ENCODE peak calls at places on chromosomes 1 and 21, in four cellular contexts. One of them, this sample, is unnamed.

GRCh38 chr1:13775446-13775845 is 75.5 kb downstream of the PRDM2 start:
- DNase-seq in IMR-90: peak
- DNase-seq in K562: no peak
- DNase-seq in A549: no peak
- DNase-seq in this sample: no peak

GRCh38 chr21:32044205-32044874 is 171.5 kb downstream of the HUNK start:
- DNase-seq in A549: no peak
- DNase-seq in K562: no peak
- DNase-seq in IMR-90: no peak
- DNase-seq in this sample: no peak

GRCh38 chr1:119838255-119838654 is 27.0 kb upstream of the REG4 start:
- DNase-seq in K562: no peak
- DNase-seq in A549: no peak
- DNase-seq in IMR-90: peak
- DNase-seq in this sample: no peak

GRCh38 chr1:245604979-245605378 is 450.2 kb downstream of the KIF26B start:
- DNase-seq in IMR-90: peak
- DNase-seq in A549: no peak
- DNase-seq in K562: no peak
- DNase-seq in this sample: no peak

GRCh38 chr1:79859212-79859948 is 852.9 kb upstream of the ADGRL4 start:
- DNase-seq in K562: no peak
- DNase-seq in IMR-90: peak
- DNase-seq in A549: peak
- DNase-seq in this sample: no peak

GRCh38 chr1:55064861-55065263 is 25.5 kb downstream of the PCSK9 start:
- DNase-seq in K562: no peak
- DNase-seq in IMR-90: peak
- DNase-seq in A549: no peak
- DNase-seq in this sample: no peak

GRCh38 chr1:159924025-159924790 is 1.1 kb downstream of the TAGLN2 start:
- DNase-seq in IMR-90: peak
- DNase-seq in K562: peak
- DNase-seq in A549: peak
- DNase-seq in this sample: peak

GRCh38 chr1:40130892-40131291 is 30.3 kb upstream of the RLF start:
- DNase-seq in IMR-90: no peak
- DNase-seq in A549: no peak
- DNase-seq in K562: no peak
- DNase-seq in this sample: no peak

GRCh38 chr21:35614412-35614901 is 445.9 kb downstream of the SETD4 start:
- DNase-seq in K562: no peak
- DNase-seq in A549: no peak
- DNase-seq in IMR-90: peak
- DNase-seq in this sample: no peak

GRCh38 chr21:35265170-35265877 is 216.2 kb upstream of the RUNX1 start:
- DNase-seq in IMR-90: peak
- DNase-seq in A549: peak
- DNase-seq in K562: no peak
- DNase-seq in this sample: no peak

GRCh38 chr1:77322061-77322900 is 40.5 kb downstream of the AK5 start:
- DNase-seq in A549: peak
- DNase-seq in K562: peak
- DNase-seq in IMR-90: peak
- DNase-seq in this sample: no peak

GRCh38 chr1:194076646-194077045 is 890.2 kb upstream of the B3GALT2 start:
- DNase-seq in A549: no peak
- DNase-seq in IMR-90: peak
- DNase-seq in K562: no peak
- DNase-seq in this sample: no peak

GRCh38 chr21:35528109-35529042 is 479.3 kb upstream of the RUNX1 start:
- DNase-seq in IMR-90: peak
- DNase-seq in A549: no peak
- DNase-seq in K562: no peak
- DNase-seq in this sample: no peak

GRCh38 chr1:153608742-153609584 is 4.0 kb downstream of the S100A16 start:
- DNase-seq in A549: peak
- DNase-seq in IMR-90: peak
- DNase-seq in K562: peak
- DNase-seq in this sample: no peak

GRCh38 chr1:230424440-230425251 is 1.5 kb downstream of the PGBD5 start:
- DNase-seq in K562: no peak
- DNase-seq in IMR-90: no peak
- DNase-seq in A549: no peak
- DNase-seq in this sample: peak

GRCh38 chr1:2208309-2209239 is 14.0 kb upstream of the FAAP20 start:
- DNase-seq in A549: peak
- DNase-seq in IMR-90: peak
- DNase-seq in K562: no peak
- DNase-seq in this sample: no peak

GRCh38 chr21:45309069-45309521 is 21.4 kb upstream of the POFUT2 start:
- DNase-seq in IMR-90: peak
- DNase-seq in A549: peak
- DNase-seq in K562: peak
- DNase-seq in this sample: peak

GRCh38 chr1:22704440-22705067 is 6.1 kb upstream of the EPHB2 start:
- DNase-seq in A549: peak
- DNase-seq in IMR-90: peak
- DNase-seq in K562: peak
- DNase-seq in this sample: peak

GRCh38 chr1:224922404-224923164 is 6.9 kb upstream of the DNAH14 start:
- DNase-seq in A549: peak
- DNase-seq in IMR-90: peak
- DNase-seq in K562: peak
- DNase-seq in this sample: peak

GRCh38 chr1:170340259-170340658 is 191.7 kb upstream of the GORAB start:
- DNase-seq in A549: no peak
- DNase-seq in K562: no peak
- DNase-seq in IMR-90: peak
- DNase-seq in this sample: no peak

GRCh38 chr1:162878000-162878596 is 17.1 kb upstream of the CCDC190 start:
- DNase-seq in IMR-90: peak
- DNase-seq in A549: no peak
- DNase-seq in K562: peak
- DNase-seq in this sample: peak

GRCh38 chr1:169426174-169426716 is 1.0 kb downstream of the CCDC181 start:
- DNase-seq in A549: no peak
- DNase-seq in IMR-90: no peak
- DNase-seq in K562: no peak
- DNase-seq in this sample: no peak

DNA sequence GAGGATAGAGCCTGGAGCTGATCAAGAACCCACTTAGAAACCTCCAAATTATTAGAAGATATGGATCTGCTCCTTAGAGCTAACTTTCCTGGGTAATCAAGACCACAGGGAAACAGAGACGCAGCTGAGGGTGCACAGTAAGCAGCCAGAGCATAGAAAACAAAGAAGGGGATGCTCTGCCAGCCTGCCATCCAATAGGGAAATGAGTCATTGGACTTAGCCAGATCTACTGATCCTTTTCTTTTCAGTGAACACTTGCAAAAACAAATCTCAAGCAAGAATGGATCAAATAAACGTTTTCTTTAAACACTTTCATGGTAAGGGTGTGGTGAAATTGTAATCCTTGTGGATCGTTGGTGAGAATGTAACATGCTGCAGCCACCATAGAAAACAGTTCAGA is 474.1 kb downstream of the LTN1 start:
- DNase-seq in IMR-90: peak
- DNase-seq in K562: no peak
- DNase-seq in A549: no peak
- DNase-seq in this sample: no peak
- TF ChIP-seq RCOR1 in IMR-90: no peak
- TF ChIP-seq RCOR1 in K562: no peak
- TF ChIP-seq RCOR1 in A549: no peak
- TF ChIP-seq RCOR1 in this sample: no peak

GRCh38 chr21:22063140-22063539 is 1064.9 kb downstream of the NCAM2 start:
- DNase-seq in K562: no peak
- DNase-seq in A549: no peak
- DNase-seq in IMR-90: no peak
- DNase-seq in this sample: no peak

GRCh38 chr21:22056904-22057303 is 1058.7 kb downstream of the NCAM2 start:
- DNase-seq in A549: no peak
- DNase-seq in K562: no peak
- DNase-seq in IMR-90: no peak
- DNase-seq in this sample: no peak

DNA sequence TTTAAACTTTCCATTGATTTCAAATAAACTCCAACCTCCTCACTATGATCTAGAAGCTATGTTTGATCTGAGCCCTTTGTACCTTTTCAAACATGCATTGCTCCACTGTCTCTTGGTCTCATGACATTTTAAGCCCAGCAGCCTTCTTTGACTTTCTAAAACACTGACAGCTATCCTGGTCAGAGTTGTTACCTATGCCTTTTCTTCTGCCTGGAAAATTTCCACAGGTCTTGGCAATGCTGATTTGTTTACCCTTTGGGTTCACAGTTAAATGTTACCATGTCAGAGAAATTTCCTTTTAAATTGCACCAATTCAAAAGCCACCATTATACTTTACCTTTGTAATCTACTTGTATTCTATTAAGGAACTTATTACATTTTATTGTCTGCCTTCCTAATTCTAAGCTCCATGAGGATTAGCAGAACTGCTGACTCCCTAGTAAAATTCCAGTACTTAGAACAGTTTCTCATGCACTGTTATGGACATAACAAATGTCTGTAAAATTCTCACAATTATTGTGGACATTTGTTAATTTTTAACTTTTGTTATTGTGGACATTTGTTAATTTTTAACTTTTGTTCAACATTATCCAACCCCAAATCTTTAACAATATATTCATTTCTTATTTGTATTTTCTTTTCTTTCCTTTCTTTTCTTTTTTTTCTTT is 1064.4 kb downstream of the NCAM2 start:
- DNase-seq in IMR-90: no peak
- DNase-seq in K562: no peak
- DNase-seq in A549: no peak
- DNase-seq in this sample: no peak
- H3K4me3 ChIP-seq in IMR-90: no peak
- H3K4me3 ChIP-seq in K562: no peak
- H3K4me3 ChIP-seq in A549: no peak
- H3K4me3 ChIP-seq in this sample: no peak

DNA sequence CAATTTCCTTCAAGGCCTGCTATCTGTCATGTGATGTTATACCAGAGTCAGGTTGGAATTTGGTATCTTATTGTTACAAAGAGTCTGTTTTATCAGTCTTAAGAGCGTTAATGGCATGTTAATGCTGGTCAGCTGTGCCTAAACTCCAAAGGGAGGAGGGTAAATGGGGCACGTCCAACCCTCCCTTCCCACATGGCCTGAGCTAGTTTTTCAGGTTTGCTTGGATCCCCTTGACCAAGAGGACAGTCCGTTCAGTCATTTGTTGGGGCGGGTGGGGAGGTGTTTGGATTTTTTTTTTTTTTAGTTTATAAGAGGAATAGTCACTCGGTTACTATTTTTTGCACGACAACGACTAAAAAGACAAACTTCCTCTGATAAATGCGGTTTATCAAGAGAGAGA is 63.8 kb upstream of the LYST start:
- DNase-seq in IMR-90: no peak
- DNase-seq in K562: no peak
- DNase-seq in A549: no peak
- DNase-seq in this sample: no peak
- TF ChIP-seq RCOR1 in IMR-90: no peak
- TF ChIP-seq RCOR1 in K562: no peak
- TF ChIP-seq RCOR1 in A549: no peak
- TF ChIP-seq RCOR1 in this sample: no peak

DNA sequence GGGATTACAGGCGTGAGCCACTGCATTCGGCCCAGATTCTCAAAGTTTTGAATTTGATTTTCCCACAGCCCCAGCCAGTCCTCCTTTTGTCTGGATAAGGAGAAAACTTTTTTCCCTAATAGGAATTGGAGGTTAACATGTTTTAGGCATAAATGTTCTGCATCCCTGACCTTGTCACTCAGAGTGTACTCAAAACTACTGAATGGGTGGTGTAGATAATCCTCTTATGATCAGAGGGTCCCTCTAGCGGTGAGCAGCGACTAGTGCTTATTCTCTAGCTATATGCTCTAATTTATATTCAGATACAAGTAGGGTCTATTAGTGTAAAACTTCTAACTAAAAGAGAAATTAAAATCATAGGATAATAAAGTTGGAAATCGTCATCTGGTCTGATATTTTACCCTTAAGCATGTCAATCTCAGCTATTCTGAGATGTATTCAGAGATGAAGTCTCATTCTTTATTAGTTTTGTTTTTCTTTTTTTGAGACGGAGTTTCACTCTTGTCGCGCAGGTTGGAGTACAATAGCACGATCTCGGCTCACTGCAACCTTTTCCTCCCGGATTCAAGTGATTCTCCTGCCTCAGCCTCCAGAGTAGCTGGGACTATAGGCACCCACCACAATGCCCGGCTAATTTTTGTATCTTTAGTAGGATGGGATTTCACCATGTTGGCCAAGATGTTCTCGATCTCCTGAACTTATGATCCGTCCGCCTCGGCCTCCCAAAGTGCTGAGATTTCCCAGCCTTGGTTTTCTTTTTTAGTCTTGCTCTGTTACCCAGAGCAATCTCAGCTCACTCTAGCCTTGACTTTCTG is 2.7 kb upstream of the PSMD4 start:
- DNase-seq in K562: peak
- DNase-seq in IMR-90: peak
- DNase-seq in A549: peak
- DNase-seq in this sample: peak
- H3K4me3 ChIP-seq in K562: no peak
- H3K4me3 ChIP-seq in IMR-90: no peak
- H3K4me3 ChIP-seq in A549: no peak
- H3K4me3 ChIP-seq in this sample: no peak

GRCh38 chr1:212684511-212685090 is 15.0 kb downstream of the BATF3 start:
- DNase-seq in A549: no peak
- DNase-seq in K562: no peak
- DNase-seq in IMR-90: no peak
- DNase-seq in this sample: no peak
- TF ChIP-seq RCOR1 in A549: no peak
- TF ChIP-seq RCOR1 in K562: no peak
- TF ChIP-seq RCOR1 in IMR-90: no peak
- TF ChIP-seq RCOR1 in this sample: no peak

DNA sequence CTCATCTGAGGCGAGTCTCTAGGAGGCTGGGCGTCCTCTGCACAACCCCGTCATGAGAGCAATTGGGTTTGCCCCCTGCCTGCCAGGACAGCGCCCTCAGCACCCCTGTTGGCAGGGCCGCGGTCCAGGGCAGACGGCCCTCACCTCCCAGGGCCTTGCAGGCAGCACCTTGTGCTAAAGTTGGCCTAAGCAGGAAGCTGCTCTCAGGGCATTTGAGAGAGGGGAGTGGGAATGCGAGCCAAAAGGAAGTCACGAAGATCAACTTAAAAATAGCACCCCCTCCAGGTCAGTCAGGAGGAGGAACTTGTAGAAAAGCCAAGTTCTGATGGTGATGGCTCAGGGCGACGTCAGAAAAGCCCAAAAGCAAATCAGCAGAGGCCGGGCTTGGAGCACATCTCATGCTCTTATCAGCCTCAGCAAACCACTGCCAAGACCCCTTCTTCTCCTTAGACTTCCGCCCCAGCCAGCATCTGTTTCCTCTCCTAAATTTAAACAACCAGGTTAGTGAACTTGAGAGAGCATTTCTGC is 12.6 kb upstream of the ADORA3 start:
- DNase-seq in K562: peak
- DNase-seq in A549: no peak
- DNase-seq in IMR-90: peak
- DNase-seq in this sample: no peak
- H3K4me3 ChIP-seq in K562: no peak
- H3K4me3 ChIP-seq in A549: no peak
- H3K4me3 ChIP-seq in IMR-90: peak
- H3K4me3 ChIP-seq in this sample: no peak

This sample was measured in SK-N-SH.